ENCODE peak calls at places on chromosome 6, in nine cellular contexts. Q is ovary; U is esophagus squamous epithelium; J is uterus; H is neural progenitor cell; P is AG04450; X is ascending aorta; A is CD8-positive, alpha-beta T cell; V is dorsolateral prefrontal cortex. T is an unnamed sample. For H3K27me3, the result is how much of the 10 kb centered on the place peaks cover.

GRCh38 chr6:6631526-6632276 is 43.2 kb downstream of the LY86 start:
- DNase-seq in X (no peak), H (no peak), V (no peak), P (no peak), A (no peak), Q (no peak), J (no peak), U (no peak), T (peak)

GRCh38 chr6:85669735-85670194 is 27.1 kb upstream of the SYNCRIP start:
- DNase-seq in X (no peak), V (no peak), H (no peak), Q (no peak), J (no peak), U (no peak), P (no peak), A (peak), T (peak)

GRCh38 chr6:150470131-150470530 is 101.3 kb downstream of the IYD start:
- DNase-seq in Q (no peak), J (no peak), U (no peak), H (no peak), X (no peak), P (no peak), V (no peak), A (no peak), T (no peak)

GRCh38 chr6:53044071-53044470 is 21.1 kb upstream of the FBXO9 start:
- DNase-seq in X (no peak), A (no peak), U (no peak), J (no peak), P (no peak), Q (no peak), V (no peak), H (peak), T (no peak)

GRCh38 chr6:36598739-36599318 is 4.7 kb downstream of the SRSF3 start:
- DNase-seq in P (no peak), H (no peak), Q (no peak), J (no peak), U (no peak), X (no peak), A (no peak), V (no peak), T (no peak)

GRCh38 chr6:109690373-109690739 is 646 bp downstream of the AK9 start:
- DNase-seq in V (peak), X (no peak), Q (peak), A (peak), U (peak), P (no peak), H (peak), J (peak), T (no peak)

GRCh38 chr6:18515767-18516166 is 128.6 kb downstream of the RNF144B start:
- DNase-seq in U (no peak), J (no peak), P (no peak), A (no peak), X (no peak), V (no peak), H (no peak), Q (no peak), T (no peak)

GRCh38 chr6:107665386-107665785 is 158.7 kb downstream of the SCML4 start:
- DNase-seq in U (no peak), V (no peak), X (no peak), J (no peak), P (no peak), Q (no peak), A (no peak), H (no peak), T (no peak)

GRCh38 chr6:16698988-16699868 is 62.0 kb downstream of the ATXN1 start:
- DNase-seq in J (no peak), V (no peak), U (no peak), X (no peak), P (no peak), H (no peak), Q (no peak), A (no peak), T (no peak)

GRCh38 chr6:108876929-108877775 is 28.9 kb downstream of the ARMC2 start:
- DNase-seq in J (peak), V (no peak), A (no peak), X (peak), Q (no peak), U (no peak), H (no peak), P (no peak), T (peak)

GRCh38 chr6:29924731-29925130 is 17.6 kb upstream of the HLA-A start:
- DNase-seq in X (no peak), P (no peak), V (no peak), U (no peak), J (no peak), H (no peak), Q (no peak), A (no peak), T (no peak)

GRCh38 chr6:17418281-17419188 is 25.1 kb downstream of the CAP2 start:
- DNase-seq in U (no peak), Q (no peak), J (peak), X (no peak), V (no peak), H (peak), A (no peak), P (no peak), T (peak)

GRCh38 chr6:136382676-136383075 is 93.0 kb upstream of the BCLAF1 start:
- DNase-seq in H (no peak), X (no peak), V (no peak), Q (no peak), U (no peak), P (no peak), J (no peak), A (no peak), T (no peak)

GRCh38 chr6:53172468-53172803 is 23.8 kb upstream of the GCM1 start:
- DNase-seq in P (no peak), A (no peak), H (no peak), V (no peak), Q (no peak), U (no peak), X (no peak), J (no peak), T (no peak)

GRCh38 chr6:110341671-110342304 is 16.4 kb downstream of the METTL24 start:
- DNase-seq in J (peak), A (no peak), H (peak), X (no peak), Q (no peak), V (no peak), P (no peak), U (no peak), T (no peak)

GRCh38 chr6:80789912-80790635 is 683.6 kb downstream of the BCKDHB start:
- DNase-seq in A (no peak), P (no peak), J (no peak), X (no peak), H (no peak), Q (no peak), V (no peak), U (no peak), T (peak)

GRCh38 chr6:13334953-13335352 is 6.6 kb upstream of the TBC1D7 start:
- DNase-seq in H (no peak), U (no peak), V (no peak), P (no peak), A (no peak), Q (no peak), X (no peak), J (no peak), T (no peak)

GRCh38 chr6:43644940-43645612 is at the start of gene RSPH9:
- DNase-seq in V (no peak), H (peak), U (no peak), A (peak), X (no peak), Q (peak), J (peak), P (no peak), T (no peak)

DNA sequence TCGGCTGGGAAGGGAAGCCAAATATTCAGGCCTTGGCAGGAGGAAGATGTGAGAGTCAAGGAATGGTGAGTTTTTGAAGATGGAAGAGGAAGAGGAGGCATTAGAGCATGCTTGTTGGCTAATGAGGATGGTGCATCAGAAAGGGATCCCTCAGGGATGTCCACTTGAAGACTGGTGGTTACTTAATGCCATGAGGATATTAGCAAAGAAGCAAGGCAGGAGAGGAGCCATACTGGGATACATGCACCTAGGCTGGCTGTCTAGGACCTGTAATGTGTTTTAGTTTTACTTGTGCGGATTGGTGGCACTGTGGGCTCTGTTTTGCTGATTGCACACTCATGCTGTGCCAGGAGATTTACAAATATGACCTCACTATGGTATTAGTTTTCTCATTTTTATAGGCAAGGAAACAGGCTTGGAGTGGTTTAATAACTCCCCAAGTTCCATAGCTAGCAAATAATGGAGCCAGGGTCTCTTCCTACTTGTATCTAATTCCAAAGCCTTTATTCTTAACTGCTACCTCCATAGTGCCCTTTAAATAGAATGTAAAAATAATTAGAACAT is 37.8 kb downstream of the NCOA7 start:
- DNase-seq in J (no peak), U (no peak), P (no peak), H (no peak), X (no peak), A (no peak), Q (no peak), V (no peak), T (no peak)
- TF ChIP-seq CTCF in J (no peak), U (no peak), P (no peak), H (no peak), X (no peak), A (no peak), Q (no peak), V (no peak), T (no peak)

DNA sequence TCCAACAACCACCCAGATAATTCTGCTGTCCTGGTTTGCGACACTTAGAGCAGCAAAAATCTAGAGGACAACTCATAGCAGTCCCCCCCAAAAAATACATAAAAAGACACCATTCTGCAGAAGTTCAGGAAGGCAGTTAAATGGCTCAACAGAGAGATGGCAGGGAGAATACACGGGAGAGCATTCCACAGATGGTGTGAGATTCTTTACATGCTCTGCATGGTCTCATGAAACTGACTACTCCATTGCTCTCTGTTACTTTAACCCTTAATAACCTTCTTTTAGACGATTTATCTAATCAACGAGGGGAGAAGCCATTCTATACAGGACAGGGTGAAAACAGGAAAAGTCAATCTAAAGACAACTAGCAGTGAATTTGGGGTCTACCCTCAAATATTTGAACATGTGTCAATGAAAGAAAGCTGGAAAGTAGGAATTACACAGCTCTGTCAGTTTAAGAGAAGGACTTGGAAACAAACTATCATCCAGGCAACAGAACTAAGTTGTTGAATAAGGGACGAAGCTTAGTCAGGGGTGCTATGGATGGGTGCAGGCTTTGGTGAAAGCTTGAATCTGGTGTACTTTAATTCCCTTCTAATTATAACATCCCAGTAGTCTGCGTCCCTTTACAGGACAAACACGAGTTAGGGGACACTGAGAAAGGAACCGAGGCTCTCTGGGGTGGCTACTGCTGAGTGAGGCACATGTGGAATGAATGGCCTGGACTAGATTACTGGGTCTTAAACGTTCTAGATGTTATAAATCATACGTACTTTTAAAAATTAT is 5.1 kb downstream of the PERP start:
- DNase-seq in H (no peak), X (no peak), P (no peak), A (no peak), U (no peak), Q (no peak), V (no peak), J (no peak), T (no peak)
- H3K4me3 ChIP-seq in H (no peak), X (no peak), P (no peak), A (no peak), U (peak), Q (no peak), V (no peak), J (no peak), T (no peak)

GRCh38 chr6:170130771-170131241 is 160.1 kb downstream of the DLL1 start:
- DNase-seq in V (peak), A (no peak), H (no peak), X (no peak), U (no peak), Q (no peak), J (no peak), P (no peak), T (no peak)

GRCh38 chr6:170130201-170130621 is 160.7 kb downstream of the DLL1 start:
- DNase-seq in V (no peak), Q (no peak), X (no peak), H (no peak), A (no peak), P (no peak), U (no peak), J (no peak), T (no peak)

GRCh38 chr6:170132561-170132991 is 158.3 kb downstream of the DLL1 start:
- DNase-seq in Q (no peak), X (no peak), P (no peak), A (no peak), U (no peak), J (no peak), H (no peak), V (peak), T (no peak)

GRCh38 chr6:170132011-170132521 is 158.8 kb downstream of the DLL1 start:
- DNase-seq in J (no peak), Q (no peak), A (no peak), U (no peak), X (no peak), H (no peak), V (peak), P (no peak), T (no peak)

DNA sequence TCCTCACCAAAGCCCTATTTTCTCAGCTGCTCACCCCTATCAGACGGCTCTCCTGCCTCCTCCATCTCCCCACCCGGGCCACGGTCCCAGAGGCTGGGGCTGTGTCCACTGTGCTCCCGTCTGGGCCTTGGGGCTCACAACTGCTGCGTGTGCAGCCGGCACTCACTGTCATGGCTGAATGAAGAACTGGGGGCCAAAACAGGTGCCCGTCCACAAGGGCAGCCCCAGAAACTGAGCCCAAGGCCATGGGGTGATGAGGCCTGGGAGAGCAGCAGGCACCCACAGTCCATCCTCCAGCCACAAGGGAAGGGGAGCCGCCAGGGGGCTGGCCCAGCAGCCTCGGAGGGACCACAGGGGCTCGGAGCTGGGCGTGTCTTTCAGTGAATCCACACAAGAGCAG is 159.5 kb downstream of the DLL1 start:
- DNase-seq in V (peak), A (no peak), H (no peak), P (no peak), X (no peak), Q (no peak), U (no peak), J (no peak), T (no peak)
- H3K27me3 ChIP-seq in V (under half), A (under half), H (under half), P (under half), X (under half), Q (under half), U (under half), J (under half), T (under half)

DNA sequence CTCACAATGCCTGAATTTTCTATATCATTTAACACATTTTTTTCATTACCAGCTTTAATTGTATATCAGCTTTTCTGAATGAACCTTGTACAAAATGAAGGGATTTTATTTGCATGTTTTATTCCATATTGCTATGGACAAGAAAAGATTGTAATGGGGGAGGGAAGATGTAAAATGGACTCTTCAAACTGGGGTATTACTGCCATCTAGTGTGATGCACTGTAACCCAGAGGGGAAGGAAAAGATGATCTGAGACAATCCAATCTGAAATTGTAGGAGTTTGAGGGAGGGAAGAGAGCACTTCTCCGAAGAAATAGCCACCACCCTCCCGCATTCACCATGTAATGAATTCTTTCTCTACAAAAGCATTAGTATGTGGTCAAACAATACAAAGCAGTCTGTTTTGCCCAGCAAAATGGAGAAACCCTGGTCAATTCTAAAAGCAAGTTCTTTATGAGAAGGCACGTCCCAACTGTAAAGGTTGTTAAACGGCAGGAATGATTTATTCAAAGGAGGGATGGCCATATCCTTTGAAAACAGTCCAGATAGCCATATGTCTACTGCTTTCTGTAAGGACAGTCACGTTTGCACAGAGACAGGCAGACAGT is 679.5 kb upstream of the NRSN1 start:
- DNase-seq in J (no peak), U (no peak), A (no peak), P (peak), Q (no peak), V (no peak), H (peak), X (no peak), T (peak)
- TF ChIP-seq CTCF in J (peak), U (peak), A (no peak), P (peak), Q (peak), V (peak), H (peak), X (no peak), T (peak)

GRCh38 chr6:131575834-131576478 is 2.9 kb downstream of the ARG1 start:
- DNase-seq in A (no peak), Q (no peak), X (no peak), U (no peak), J (no peak), P (no peak), V (no peak), H (no peak), T (no peak)

GRCh38 chr6:131572686-131573415 is at the start of gene ARG1:
- DNase-seq in H (no peak), J (no peak), A (no peak), V (no peak), P (no peak), Q (no peak), U (no peak), X (no peak), T (no peak)

GRCh38 chr6:131574133-131574532 is 1.1 kb downstream of the ARG1 start:
- DNase-seq in X (no peak), A (no peak), J (no peak), V (no peak), P (no peak), Q (no peak), H (no peak), U (no peak), T (no peak)

GRCh38 chr6:131574686-131575085 is 1.7 kb downstream of the ARG1 start:
- DNase-seq in Q (no peak), V (no peak), X (no peak), J (no peak), P (no peak), A (no peak), U (no peak), H (no peak), T (no peak)
- H3K4me3 ChIP-seq in Q (no peak), V (no peak), X (no peak), J (no peak), P (no peak), A (no peak), U (no peak), H (no peak), T (no peak)

DNA sequence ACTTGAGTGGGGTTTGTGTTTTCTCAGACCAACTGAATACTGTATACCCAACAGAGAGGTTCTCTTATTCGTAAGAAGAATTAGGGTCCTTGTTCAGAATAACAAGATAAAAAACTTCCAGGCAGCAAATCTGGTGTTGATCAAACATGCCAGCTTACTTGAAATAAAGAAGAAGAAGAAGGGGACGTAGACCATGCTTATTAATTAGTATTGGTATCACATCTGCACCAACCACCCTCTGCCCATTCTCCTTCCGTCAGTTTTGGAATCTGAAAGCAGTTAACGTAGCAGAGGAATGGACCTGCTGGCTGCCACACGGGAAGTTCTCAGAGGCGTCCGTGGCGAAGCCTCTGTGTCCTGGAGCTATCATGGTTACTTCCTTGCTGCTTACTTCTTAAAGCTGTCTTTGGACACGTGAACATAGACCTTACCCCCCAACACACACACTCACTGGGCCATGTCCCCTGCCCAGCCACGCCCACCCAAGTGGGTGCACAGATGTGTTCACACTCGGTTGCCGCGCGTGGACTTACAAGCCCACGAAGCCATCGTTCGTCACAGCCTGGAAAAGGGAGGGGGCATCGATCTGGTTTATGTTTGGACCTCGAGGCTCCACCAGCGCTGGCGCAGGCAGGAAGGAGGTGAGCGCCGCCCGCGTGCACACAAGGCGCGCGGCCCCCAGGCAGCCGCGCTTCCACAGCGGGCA is 4.1 kb upstream of the DLL1 start:
- DNase-seq in A (no peak), U (no peak), P (no peak), H (no peak), Q (no peak), X (no peak), J (no peak), V (no peak), T (no peak)
- H3K27me3 ChIP-seq in A (under half), U (under half), P (half or more), H (under half), Q (under half), X (under half), J (under half), V (under half), T (under half)

DNA sequence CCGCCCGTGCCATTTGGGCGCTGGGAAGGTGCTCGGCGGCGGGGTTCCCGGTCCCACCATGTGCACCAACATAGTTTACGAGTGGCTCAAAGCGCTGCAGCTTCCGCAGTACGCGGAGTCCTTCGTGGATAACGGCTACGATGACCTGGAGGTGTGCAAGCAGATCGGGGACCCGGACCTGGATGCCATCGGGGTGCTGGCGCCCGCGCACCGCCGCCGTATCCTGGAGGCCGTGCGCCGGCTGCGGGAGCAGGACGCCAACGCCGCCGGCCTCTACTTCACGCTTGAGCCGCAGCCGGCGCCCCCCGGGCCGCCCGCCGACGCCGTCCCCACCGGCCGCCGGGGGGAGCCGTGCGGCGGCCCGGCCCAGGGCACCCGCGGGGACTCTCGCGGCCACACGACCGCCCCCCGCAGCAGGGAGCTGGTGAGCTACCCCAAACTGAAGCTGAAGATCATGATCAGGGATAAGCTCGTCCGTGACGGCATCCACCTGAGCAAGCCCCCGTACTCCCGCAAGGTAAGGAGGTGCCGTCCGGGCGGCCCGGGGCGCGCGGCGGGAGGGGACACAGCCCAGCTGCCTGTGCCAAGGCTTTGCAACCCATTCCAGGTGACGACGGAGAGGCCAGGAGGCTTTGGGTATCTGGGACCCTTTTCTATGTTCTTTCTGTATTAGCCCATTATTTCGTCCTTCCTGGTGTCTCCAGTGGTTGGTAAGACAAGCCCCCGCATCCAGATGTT is 550 bp downstream of the SAMD5 start:
- DNase-seq in A (no peak), X (no peak), V (no peak), P (no peak), U (no peak), Q (peak), H (peak), J (peak), T (no peak)
- TF ChIP-seq CTCF in A (no peak), X (no peak), V (no peak), P (no peak), U (no peak), Q (no peak), H (no peak), J (no peak), T (no peak)